ENCODE peak calls at places on chromosomes 16 and 17, in five cellular contexts. G, D, M, O and B are unnamed samples.
A peak's percentile ranks its signal among the peaks of the same experiment; 100 is the strongest.

GRCh38 chr17:68381076-68381900 is 76.0 kb downstream of the WIPI1 start:
- DNase-seq in G (no peak), D (no peak), M (no peak), O (peak; percentile 81), B (no peak)

GRCh38 chr16:54277845-54278703 is 8.5 kb downstream of the IRX3 start:
- DNase-seq in G (no peak), D (peak; percentile 60), M (no peak), O (no peak), B (no peak)

GRCh38 chr16:88030498-88030897 is 79.3 kb downstream of the BANP start:
- DNase-seq in G (no peak), D (no peak), M (no peak), O (no peak), B (no peak)

GRCh38 chr17:13410874-13411273 is 190.9 kb downstream of the HS3ST3A1 start:
- DNase-seq in G (no peak), D (peak; percentile 19), M (peak; percentile 35), O (no peak), B (no peak)

GRCh38 chr17:43438626-43439529 is 40.1 kb downstream of the ARL4D start:
- DNase-seq in G (no peak), D (no peak), M (peak; percentile 29), O (no peak), B (no peak)

GRCh38 chr16:19116711-19117449 is 3.1 kb downstream of the ITPRIPL2 start:
- DNase-seq in G (no peak), D (no peak), M (no peak), O (no peak), B (no peak)

GRCh38 chr16:51994597-51994996 is 552.3 kb downstream of the TOX3 start:
- DNase-seq in G (peak; percentile 93), D (peak; percentile 71), M (peak; percentile 43), O (no peak), B (no peak)

GRCh38 chr17:47959825-47960655 is 2.4 kb upstream of the PRR15L start:
- DNase-seq in G (peak; percentile 70), D (no peak), M (no peak), O (no peak), B (no peak)

GRCh38 chr17:7294614-7295153 is at the start of gene YBX2:
- DNase-seq in G (peak; percentile 76), D (peak; percentile 57), M (peak; percentile 72), O (no peak), B (no peak)

GRCh38 chr16:2092866-2093265 is 42.8 kb downstream of the PKD1 start:
- DNase-seq in G (no peak), D (no peak), M (no peak), O (no peak), B (no peak)

GRCh38 chr17:59462385-59462784 is 103.0 kb upstream of the DHX40 start:
- DNase-seq in G (no peak), D (no peak), M (no peak), O (no peak), B (no peak)

GRCh38 chr17:35726609-35727460 is 4.6 kb upstream of the RASL10B start:
- DNase-seq in G (peak; percentile 50), D (no peak), M (peak; percentile 73), O (peak; percentile 59), B (peak; percentile 80)

GRCh38 chr16:79098897-79099296 is 501.6 kb downstream of the MAF start:
- DNase-seq in G (no peak), D (no peak), M (no peak), O (no peak), B (no peak)

GRCh38 chr16:86653289-86654006 is 75.1 kb downstream of the FOXL1 start:
- DNase-seq in G (no peak), D (no peak), M (peak; percentile 56), O (no peak), B (no peak)

GRCh38 chr17:74605361-74605760 is 13.3 kb upstream of the CD300LD start:
- DNase-seq in G (no peak), D (peak; percentile 15), M (peak; percentile 61), O (peak; percentile 52), B (peak; percentile 84)

GRCh38 chr17:19766016-19766415 is 17.9 kb upstream of the ALDH3A1 start:
- DNase-seq in G (no peak), D (no peak), M (no peak), O (no peak), B (no peak)

GRCh38 chr16:57367111-57367752 is 5.1 kb upstream of the CX3CL1 start:
- DNase-seq in G (peak; percentile 41), D (peak; percentile 24), M (no peak), O (no peak), B (no peak)

GRCh38 chr17:7850118-7850504 is 4.8 kb upstream of the TMEM88 start:
- DNase-seq in G (no peak), D (no peak), M (no peak), O (no peak), B (no peak)

GRCh38 chr17:1076982-1077302 is 80.0 kb downstream of the TIMM22 start:
- DNase-seq in G (no peak), D (no peak), M (no peak), O (no peak), B (no peak)

GRCh38 chr16:69064164-69064563 is 41.3 kb upstream of the HAS3 start:
- DNase-seq in G (no peak), D (no peak), M (no peak), O (no peak), B (peak; percentile 47)

GRCh38 chr17:75706042-75706728 is 15.1 kb upstream of the ITGB4 start:
- DNase-seq in G (no peak), D (no peak), M (no peak), O (no peak), B (no peak)
- TF ChIP-seq POLR2A in G (no peak), D (no peak), M (no peak), O (no peak), B (no peak)

GRCh38 chr17:36939059-36939943 is 2.0 kb downstream of the LHX1 start:
- DNase-seq in G (no peak), D (no peak), M (no peak), O (no peak), B (no peak)

GRCh38 chr17:36938566-36939058 is 1.3 kb downstream of the LHX1 start:
- DNase-seq in G (no peak), D (no peak), M (no peak), O (no peak), B (no peak)

GRCh38 chr17:36940313-36941264 is 3.3 kb downstream of the LHX1 start:
- DNase-seq in G (no peak), D (no peak), M (no peak), O (no peak), B (no peak)

GRCh38 chr17:36941265-36942021 is 4.2 kb downstream of the LHX1 start:
- DNase-seq in G (no peak), D (no peak), M (no peak), O (no peak), B (no peak)

GRCh38 chr17:36939944-36940312 is 2.7 kb downstream of the LHX1 start:
- DNase-seq in G (no peak), D (no peak), M (no peak), O (no peak), B (no peak)
- TF ChIP-seq POLR2A in G (no peak), D (no peak), M (no peak), O (no peak), B (no peak)

GRCh38 chr17:4945176-4945943 is 3.0 kb downstream of the PFN1 start:
- DNase-seq in G (peak; percentile 66), D (peak; percentile 47), M (peak; percentile 76), O (peak; percentile 87), B (peak; percentile 92)

GRCh38 chr17:4944554-4945175 is 3.7 kb downstream of the PFN1 start:
- DNase-seq in G (no peak), D (no peak), M (no peak), O (no peak), B (no peak)

GRCh38 chr17:4946312-4946976 is 1.9 kb downstream of the PFN1 start:
- DNase-seq in G (no peak), D (no peak), M (no peak), O (peak; percentile 14), B (no peak)

GRCh38 chr17:4947010-4947410 is 1.3 kb downstream of the PFN1 start:
- DNase-seq in G (no peak), D (no peak), M (no peak), O (peak; percentile 46), B (no peak)

DNA sequence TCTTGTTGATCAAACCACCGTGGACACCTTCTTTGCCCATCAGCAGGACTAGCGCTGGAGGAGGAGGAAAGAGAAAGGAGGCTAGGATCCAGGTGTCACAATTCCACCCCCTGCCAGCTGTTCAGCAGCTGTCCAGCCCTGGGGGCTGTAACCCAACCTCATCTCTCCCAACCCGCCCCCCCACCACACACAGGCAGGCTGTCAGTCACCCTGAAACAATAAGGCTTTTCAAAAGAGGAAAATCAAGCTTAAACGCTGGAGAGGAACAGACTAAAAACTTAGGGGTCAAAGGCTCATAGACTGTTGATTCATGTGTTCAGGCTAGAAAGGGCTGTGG is 2.4 kb downstream of the PFN1 start:
- DNase-seq in G (no peak), D (no peak), M (no peak), O (no peak), B (no peak)
- TF ChIP-seq POLR2A in G (no peak), D (no peak), M (no peak), O (no peak), B (no peak)

DNA sequence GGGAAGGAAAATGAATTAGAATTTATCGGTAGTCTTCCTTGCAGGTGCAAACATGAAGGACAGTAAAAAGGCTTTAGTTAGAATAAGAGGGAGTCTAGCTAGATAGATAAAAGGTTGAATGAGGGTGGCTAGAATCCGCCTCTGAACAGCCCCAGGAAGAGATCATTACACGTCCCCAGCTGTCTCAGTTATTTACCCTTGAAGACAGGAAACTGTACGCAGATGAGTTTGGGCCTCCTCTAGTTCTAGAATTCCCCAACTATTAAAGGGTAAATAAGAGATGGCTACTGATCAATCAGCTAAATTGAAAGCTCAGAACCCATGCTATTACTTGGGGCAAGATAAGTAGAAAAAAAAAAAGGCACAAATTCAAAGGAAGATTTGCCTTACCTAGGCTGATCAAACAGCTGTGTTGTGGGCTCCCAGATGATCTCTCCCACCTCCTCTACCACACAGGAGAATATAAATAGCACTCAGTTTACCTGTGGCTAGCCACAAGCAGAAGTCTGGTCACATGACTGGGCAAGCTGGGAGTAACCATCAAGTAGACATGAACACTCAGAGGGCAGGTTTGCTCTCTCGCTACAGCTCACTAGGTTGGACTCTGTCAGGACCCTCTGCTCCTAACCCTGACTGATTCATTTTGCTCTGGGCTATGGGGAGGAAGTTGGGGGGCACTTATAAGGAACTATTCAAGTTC is 17.0 kb downstream of the FAM117A start:
- DNase-seq in G (no peak), D (no peak), M (no peak), O (no peak), B (no peak)
- TF ChIP-seq POLR2A in G (no peak), D (no peak), M (no peak), O (no peak), B (no peak)

GRCh38 chr17:81231121-81231645 is 7.7 kb downstream of the TEPSIN start:
- DNase-seq in G (no peak), D (no peak), M (no peak), O (no peak), B (no peak)
- TF ChIP-seq POLR2A in G (no peak), D (no peak), M (no peak), O (no peak), B (no peak)

GRCh38 chr16:27960619-27961295 is 102.8 kb downstream of the GSG1L start:
- DNase-seq in G (no peak), D (peak; percentile 51), M (no peak), O (no peak), B (no peak)
- TF ChIP-seq POLR2A in G (no peak), D (no peak), M (no peak), O (no peak), B (no peak)